ENCODE peak calls at places on chromosome 4, in ten cellular contexts. D is T-helper 1 cell; U is EL; Q is NCI-H1417; N is CMK; I is midbrain; S is SK-MEL-5; B is stimulated activated CD8-positive, alpha-beta memory T cell treated with anti-CD3 and anti-CD28 coated beads, Interleukin-4, amount 100 ng/mL, for 4 hours; M is SW 1271; X is right atrium auricular region. T is an unnamed sample.

GRCh38 chr4:173039617-173040176 is 128.9 kb upstream of the GALNT7 start:
- DNase-seq in D (no peak), U (no peak), Q (no peak), N (no peak), I (no peak), S (no peak), B (no peak), M (no peak), X (no peak), T (no peak)

GRCh38 chr4:91963489-91963888 is 340.3 kb upstream of the GRID2 start:
- DNase-seq in D (no peak), U (no peak), Q (no peak), N (no peak), I (no peak), S (no peak), B (no peak), M (no peak), X (no peak), T (peak)

GRCh38 chr4:37225778-37226177 is 18.8 kb upstream of the NWD2 start:
- DNase-seq in D (no peak), U (no peak), Q (no peak), N (peak), I (no peak), S (no peak), B (no peak), M (no peak), X (no peak), T (no peak)

GRCh38 chr4:172392741-172393140 is 579.5 kb downstream of the GALNTL6 start:
- DNase-seq in D (no peak), U (no peak), Q (no peak), N (no peak), I (no peak), S (no peak), B (no peak), M (no peak), X (no peak), T (no peak)

GRCh38 chr4:88989990-88990389 is 67.0 kb downstream of the FAM13A start:
- DNase-seq in D (no peak), U (no peak), Q (no peak), N (no peak), I (no peak), S (no peak), B (no peak), M (no peak), X (no peak), T (no peak)

GRCh38 chr4:145935253-145936141 is 3.1 kb downstream of the ZNF827 start:
- DNase-seq in D (no peak), U (no peak), Q (no peak), N (no peak), I (peak), S (peak), B (no peak), M (no peak), X (no peak), T (peak)

GRCh38 chr4:171162478-171162877 is 650.7 kb upstream of the GALNTL6 start:
- DNase-seq in D (no peak), U (no peak), Q (no peak), N (no peak), I (no peak), S (no peak), B (no peak), M (no peak), X (no peak), T (no peak)

GRCh38 chr4:14994242-14994641 is 8.0 kb upstream of the CPEB2 start:
- DNase-seq in D (no peak), U (peak), Q (no peak), N (no peak), I (no peak), S (no peak), B (no peak), M (no peak), X (no peak), T (peak)

GRCh38 chr4:71049395-71049794 is 55.9 kb downstream of the DCK start:
- DNase-seq in D (no peak), U (no peak), Q (no peak), N (no peak), I (no peak), S (no peak), B (no peak), M (no peak), X (no peak), T (no peak)

GRCh38 chr4:89439533-89439932 is 131.9 kb upstream of the GPRIN3 start:
- DNase-seq in D (no peak), U (no peak), Q (no peak), N (no peak), I (no peak), S (no peak), B (no peak), M (no peak), X (no peak), T (no peak)

GRCh38 chr4:76634239-76634638 is 199.2 kb downstream of the SHROOM3 start:
- DNase-seq in D (no peak), U (peak), Q (no peak), N (no peak), I (no peak), S (no peak), B (no peak), M (no peak), X (no peak), T (peak)

GRCh38 chr4:47017494-47017893 is 13.9 kb upstream of the GABRB1 start:
- DNase-seq in D (no peak), U (peak), Q (no peak), N (no peak), I (no peak), S (no peak), B (no peak), M (no peak), X (no peak), T (no peak)

GRCh38 chr4:43391084-43391483 is 498.6 kb downstream of the GRXCR1 start:
- DNase-seq in D (no peak), U (no peak), Q (no peak), N (no peak), I (no peak), S (no peak), B (no peak), M (no peak), X (no peak), T (no peak)

GRCh38 chr4:139943277-139943676 is 210.7 kb downstream of the MAML3 start:
- DNase-seq in D (no peak), U (no peak), Q (no peak), N (no peak), I (no peak), S (no peak), B (no peak), M (no peak), X (no peak), T (no peak)

GRCh38 chr4:113741971-113742370 is 19.6 kb downstream of the CAMK2D start:
- DNase-seq in D (no peak), U (no peak), Q (no peak), N (no peak), I (no peak), S (no peak), B (no peak), M (no peak), X (no peak), T (no peak)

GRCh38 chr4:101328063-101328602 is 19.2 kb downstream of the PPP3CA start:
- DNase-seq in D (no peak), U (no peak), Q (no peak), N (no peak), I (no peak), S (no peak), B (no peak), M (no peak), X (no peak), T (no peak)

GRCh38 chr4:39614487-39615162 is 24.0 kb downstream of the SMIM14 start:
- DNase-seq in D (no peak), U (peak), Q (no peak), N (no peak), I (no peak), S (no peak), B (no peak), M (no peak), X (no peak), T (peak)